ENCODE peak calls at places on chromosome 15, in six cellular contexts. E is fibroblast of lung, L is left lung, W is breast epithelium, Z is A549, U is GM23338. T is an unnamed sample.

GRCh38 chr15:71707230-71708051 is 102.9 kb upstream of the NR2E3 start:
- DNase-seq in Z (no peak), L (no peak), U (no peak), E (peak), W (no peak), T (peak)

GRCh38 chr15:80531388-80532184 is 127.4 kb downstream of the ARNT2 start:
- DNase-seq in W (no peak), L (no peak), Z (no peak), E (peak), U (no peak), T (no peak)

GRCh38 chr15:31098491-31098917 is 3.0 kb downstream of the TRPM1 start:
- DNase-seq in U (peak), Z (no peak), E (no peak), L (no peak), W (no peak), T (no peak)

GRCh38 chr15:55856506-55856905 is 113.6 kb upstream of the PRTG start:
- DNase-seq in E (peak), U (no peak), Z (no peak), L (no peak), W (no peak), T (no peak)

GRCh38 chr15:78875107-78875914 is 2.6 kb downstream of the MORF4L1 start:
- DNase-seq in U (no peak), L (no peak), Z (no peak), W (no peak), E (no peak), T (no peak)

GRCh38 chr15:52642386-52643361 is 36.5 kb downstream of the ATOSA start:
- DNase-seq in Z (no peak), L (no peak), U (no peak), W (no peak), E (peak), T (peak)

GRCh38 chr15:44009056-44009455 is 182.3 kb downstream of the WDR76 start:
- DNase-seq in E (peak), U (no peak), L (no peak), W (no peak), Z (peak), T (peak)

GRCh38 chr15:96428742-96429141 is 98.2 kb downstream of the NR2F2 start:
- DNase-seq in L (no peak), W (no peak), E (peak), U (no peak), Z (peak), T (peak)

GRCh38 chr15:56996093-56996492 is 77.6 kb downstream of the TCF12 start:
- DNase-seq in W (no peak), E (no peak), Z (no peak), U (no peak), L (no peak), T (peak)

GRCh38 chr15:83210619-83211018 is 3.0 kb upstream of the HDGFL3 start:
- DNase-seq in W (peak), L (no peak), Z (no peak), U (no peak), E (no peak), T (peak)

GRCh38 chr15:67884514-67885225 is 44.8 kb upstream of the RNU6-1 start:
- DNase-seq in L (peak), Z (peak), U (peak), E (peak), W (peak), T (peak)

GRCh38 chr15:25175789-25176615 is 221.2 kb downstream of the SNRPN start:
- DNase-seq in W (peak), L (no peak), E (no peak), U (no peak), Z (no peak), T (no peak)

GRCh38 chr15:92661961-92662360 is 6.4 kb upstream of the FAM174B start:
- DNase-seq in W (no peak), U (no peak), L (no peak), Z (no peak), E (no peak), T (no peak)

GRCh38 chr15:84832446-84833040 is 15.4 kb downstream of the ALPK3 start:
- DNase-seq in U (no peak), L (no peak), W (no peak), E (no peak), Z (no peak), T (no peak)

GRCh38 chr15:84828433-84828908 is 11.3 kb downstream of the ALPK3 start:
- DNase-seq in U (no peak), L (no peak), W (no peak), E (no peak), Z (no peak), T (no peak)

GRCh38 chr15:84829428-84829827 is 12.3 kb downstream of the ALPK3 start:
- DNase-seq in U (no peak), Z (no peak), E (no peak), L (no peak), W (no peak), T (no peak)

GRCh38 chr15:84833447-84833846 is 16.3 kb downstream of the ALPK3 start:
- DNase-seq in L (no peak), E (peak), U (no peak), Z (no peak), W (no peak), T (peak)

GRCh38 chr15:84831028-84831427 is 13.9 kb downstream of the ALPK3 start:
- DNase-seq in E (no peak), W (no peak), U (no peak), L (no peak), Z (no peak), T (no peak)
- TF ChIP-seq CTCF in E (no peak), W (no peak), U (no peak), L (no peak), Z (no peak), T (no peak)

GRCh38 chr15:51267047-51267713 is 71.2 kb downstream of the CYP19A1 start:
- DNase-seq in U (peak), E (no peak), W (no peak), L (no peak), Z (no peak), T (no peak)

GRCh38 chr15:51265037-51265555 is 73.3 kb downstream of the CYP19A1 start:
- DNase-seq in U (no peak), E (no peak), Z (no peak), L (no peak), W (no peak), T (peak)

GRCh38 chr15:51269496-51269895 is 68.9 kb downstream of the CYP19A1 start:
- DNase-seq in W (no peak), U (no peak), E (no peak), Z (no peak), L (no peak), T (no peak)

GRCh38 chr15:51266548-51266947 is 71.8 kb downstream of the CYP19A1 start:
- DNase-seq in E (no peak), L (no peak), W (no peak), U (peak), Z (no peak), T (peak)

GRCh38 chr15:51267714-51268105 is 70.7 kb downstream of the CYP19A1 start:
- DNase-seq in E (no peak), L (no peak), W (no peak), U (peak), Z (no peak), T (no peak)
- H3K4me3 ChIP-seq in E (peak), L (peak), W (peak), U (peak), Z (peak), T (peak)

GRCh38 chr15:84880822-84881519 is 3.5 kb upstream of the SLC28A1 start:
- DNase-seq in Z (no peak), L (no peak), U (no peak), W (no peak), E (no peak), T (no peak)

GRCh38 chr15:84880007-84880406 is 4.5 kb upstream of the SLC28A1 start:
- DNase-seq in Z (no peak), U (peak), L (no peak), W (no peak), E (no peak), T (no peak)

GRCh38 chr15:84879088-84879780 is 5.2 kb upstream of the SLC28A1 start:
- DNase-seq in E (no peak), Z (no peak), W (no peak), L (no peak), U (no peak), T (no peak)

GRCh38 chr15:84876269-84876668 is 8.2 kb upstream of the SLC28A1 start:
- DNase-seq in W (no peak), L (no peak), Z (no peak), E (no peak), U (no peak), T (no peak)

GRCh38 chr15:84878504-84878903 is 6.0 kb upstream of the SLC28A1 start:
- DNase-seq in L (peak), E (peak), U (peak), W (peak), Z (peak), T (peak)
- TF ChIP-seq CTCF in L (peak), E (peak), U (peak), W (peak), Z (peak), T (peak)

GRCh38 chr15:58980351-58980939 is 7.0 kb upstream of the RNF111 start:
- DNase-seq in E (peak), W (no peak), Z (peak), L (no peak), U (peak), T (peak)
- H3K4me3 ChIP-seq in E (no peak), W (no peak), Z (no peak), L (no peak), U (no peak), T (no peak)